ENCODE peak calls at places on chromosomes 2 and 18, in ten cellular contexts. H is astrocyte, X is omental fat pad, G is osteocyte, P is progenitor cell of endocrine pancreas, U is neural crest cell, W is tibial nerve, N is OCI-LY7, R is endothelial cell, B is Peyer's patch. O is an unnamed sample.

GRCh38 chr2:29075894-29076700 is 1.8 kb upstream of the PCARE start:
- DNase-seq in U (peak), R (no peak), H (peak), W (no peak), X (no peak), N (no peak), P (no peak), G (peak), B (no peak), O (peak)

GRCh38 chr18:41881285-41881684 is 73.7 kb upstream of the PIK3C3 start:
- DNase-seq in G (no peak), P (no peak), X (no peak), W (no peak), B (no peak), N (no peak), R (no peak), U (no peak), H (peak), O (peak)

GRCh38 chr2:54206596-54206995 is 49.4 kb downstream of the TSPYL6 start:
- DNase-seq in P (no peak), W (peak), B (no peak), N (peak), G (no peak), U (no peak), H (no peak), R (peak), X (no peak), O (peak)

GRCh38 chr2:109402980-109403840 is 210.6 kb downstream of the SEPTIN10 start:
- DNase-seq in B (no peak), U (no peak), G (no peak), R (no peak), P (no peak), H (no peak), N (no peak), W (no peak), X (no peak), O (no peak)

GRCh38 chr2:68789603-68790002 is 55.0 kb downstream of the ARHGAP25 start:
- DNase-seq in B (peak), G (no peak), R (no peak), X (no peak), U (no peak), H (no peak), W (no peak), N (peak), P (no peak), O (no peak)

GRCh38 chr2:57893347-57893746 is 153.3 kb upstream of the VRK2 start:
- DNase-seq in N (no peak), X (no peak), B (no peak), G (no peak), P (no peak), W (no peak), H (no peak), U (no peak), R (no peak), O (no peak)

GRCh38 chr2:101974663-101975062 is 17.1 kb upstream of the IL1R2 start:
- DNase-seq in X (no peak), U (no peak), P (no peak), R (no peak), H (no peak), N (no peak), B (no peak), G (no peak), W (no peak), O (peak)

GRCh38 chr2:188293601-188294482 is 2.2 kb downstream of the GULP1 start:
- DNase-seq in B (no peak), W (peak), N (no peak), R (peak), H (peak), P (no peak), G (no peak), U (no peak), X (peak), O (peak)

GRCh38 chr2:152056418-152056817 is 42.4 kb downstream of the CACNB4 start:
- DNase-seq in R (no peak), X (no peak), H (no peak), P (no peak), N (no peak), G (no peak), B (no peak), W (no peak), U (no peak), O (peak)

GRCh38 chr18:31143025-31143424 is 19.6 kb downstream of the DSC1 start:
- DNase-seq in B (no peak), P (no peak), U (no peak), N (no peak), R (no peak), W (no peak), H (no peak), X (no peak), G (no peak), O (no peak)

GRCh38 chr2:159030674-159031380 is 62.4 kb downstream of the TANC1 start:
- DNase-seq in B (no peak), H (peak), R (no peak), W (peak), P (no peak), N (no peak), G (no peak), X (no peak), U (peak), O (peak)

GRCh38 chr2:62038980-62039771 is 133.7 kb downstream of the COMMD1 start:
- DNase-seq in R (no peak), W (peak), N (peak), H (peak), U (no peak), P (no peak), G (no peak), X (no peak), B (no peak), O (peak)

GRCh38 chr18:2883137-2883671 is 36.4 kb downstream of the EMILIN2 start:
- DNase-seq in X (no peak), R (no peak), U (no peak), W (no peak), B (peak), G (peak), N (peak), P (no peak), H (no peak), O (no peak)

GRCh38 chr2:3659447-3660432 is 1.7 kb downstream of the ALLC start:
- DNase-seq in W (peak), B (no peak), X (no peak), H (no peak), R (no peak), U (no peak), G (no peak), N (no peak), P (no peak), O (peak)

GRCh38 chr2:234060236-234060635 is 9.7 kb downstream of the SPP2 start:
- DNase-seq in H (no peak), B (no peak), G (no peak), U (no peak), W (no peak), R (no peak), N (no peak), P (no peak), X (no peak), O (no peak)

GRCh38 chr2:150610670-150611279 is 123.3 kb upstream of the RND3 start:
- DNase-seq in R (peak), B (no peak), P (peak), N (peak), H (no peak), W (no peak), X (no peak), G (no peak), U (peak), O (no peak)

GRCh38 chr2:212042562-212042961 is 496.0 kb downstream of the ERBB4 start:
- DNase-seq in U (no peak), H (no peak), N (no peak), G (no peak), B (no peak), R (no peak), W (no peak), P (no peak), X (no peak), O (no peak)

GRCh38 chr2:45821558-45822271 is 170.2 kb downstream of the PRKCE start:
- DNase-seq in R (no peak), X (no peak), P (no peak), N (no peak), B (no peak), W (peak), G (no peak), H (peak), U (no peak), O (peak)

GRCh38 chr2:205902041-205902898 is 183.7 kb downstream of the INO80D start:
- DNase-seq in X (no peak), N (no peak), W (no peak), H (no peak), B (no peak), U (no peak), P (no peak), G (no peak), R (no peak), O (peak)

GRCh38 chr2:236572482-236572881 is 2.9 kb downstream of the ACKR3 start:
- DNase-seq in W (no peak), H (no peak), N (no peak), X (no peak), R (no peak), U (no peak), G (no peak), B (no peak), P (no peak), O (no peak)

GRCh38 chr2:118668431-118669424 is 178.7 kb downstream of the EN1 start:
- DNase-seq in U (no peak), R (no peak), H (peak), N (no peak), P (no peak), X (no peak), W (no peak), G (no peak), B (no peak), O (peak)

GRCh38 chr18:70468861-70469570 is 180.2 kb downstream of the SOCS6 start:
- DNase-seq in R (no peak), X (no peak), H (no peak), P (no peak), B (no peak), U (no peak), G (no peak), W (no peak), N (no peak), O (no peak)
- TF ChIP-seq CTCF in R (no peak), X (no peak), H (no peak), P (no peak), B (no peak), U (no peak), G (no peak), W (no peak), N (no peak), O (no peak)

GRCh38 chr2:78999410-78999809 is 26.1 kb upstream of the REG3G start:
- DNase-seq in H (no peak), U (no peak), B (no peak), N (peak), P (no peak), R (no peak), G (no peak), W (no peak), X (no peak), O (peak)
- TF ChIP-seq CTCF in H (peak), U (peak), B (peak), N (peak), P (peak), R (peak), G (peak), W (no peak), X (no peak), O (peak)

GRCh38 chr18:74328196-74328595 is 12.6 kb downstream of the C18orf63 start:
- DNase-seq in P (no peak), H (no peak), B (no peak), X (no peak), W (no peak), U (no peak), R (no peak), G (no peak), N (no peak), O (peak)

GRCh38 chr18:74333091-74333490 is 17.5 kb downstream of the C18orf63 start:
- DNase-seq in R (no peak), G (no peak), U (no peak), P (no peak), N (no peak), H (no peak), X (no peak), B (no peak), W (no peak), O (no peak)

GRCh38 chr18:74329688-74330205 is 14.1 kb downstream of the C18orf63 start:
- DNase-seq in N (no peak), B (no peak), X (no peak), G (no peak), W (no peak), R (no peak), H (no peak), U (no peak), P (no peak), O (no peak)

GRCh38 chr18:74334242-74334893 is 18.7 kb downstream of the C18orf63 start:
- DNase-seq in N (peak), G (no peak), W (no peak), P (no peak), H (no peak), X (no peak), U (no peak), R (no peak), B (no peak), O (no peak)

GRCh38 chr18:74331404-74331803 is 15.8 kb downstream of the C18orf63 start:
- DNase-seq in H (peak), P (no peak), N (no peak), U (no peak), W (peak), R (no peak), B (no peak), X (no peak), G (no peak), O (peak)
- TF ChIP-seq CTCF in H (peak), P (no peak), N (peak), U (peak), W (peak), R (peak), B (peak), X (no peak), G (peak), O (peak)

GRCh38 chr2:134348239-134348638 is 94.4 kb downstream of the MGAT5 start:
- DNase-seq in B (no peak), W (no peak), H (peak), N (no peak), P (no peak), G (no peak), R (no peak), U (no peak), X (no peak), O (no peak)

GRCh38 chr2:134347756-134348155 is 93.9 kb downstream of the MGAT5 start:
- DNase-seq in U (no peak), G (no peak), H (no peak), B (no peak), W (no peak), P (no peak), X (no peak), R (no peak), N (no peak), O (no peak)

GRCh38 chr2:134354611-134355010 is 100.7 kb downstream of the MGAT5 start:
- DNase-seq in U (no peak), P (no peak), H (no peak), N (no peak), X (no peak), W (no peak), B (no peak), G (no peak), R (no peak), O (no peak)

GRCh38 chr2:134352844-134353243 is 99.0 kb downstream of the MGAT5 start:
- DNase-seq in U (no peak), W (no peak), B (no peak), N (no peak), X (no peak), G (no peak), H (no peak), R (no peak), P (no peak), O (no peak)

DNA sequence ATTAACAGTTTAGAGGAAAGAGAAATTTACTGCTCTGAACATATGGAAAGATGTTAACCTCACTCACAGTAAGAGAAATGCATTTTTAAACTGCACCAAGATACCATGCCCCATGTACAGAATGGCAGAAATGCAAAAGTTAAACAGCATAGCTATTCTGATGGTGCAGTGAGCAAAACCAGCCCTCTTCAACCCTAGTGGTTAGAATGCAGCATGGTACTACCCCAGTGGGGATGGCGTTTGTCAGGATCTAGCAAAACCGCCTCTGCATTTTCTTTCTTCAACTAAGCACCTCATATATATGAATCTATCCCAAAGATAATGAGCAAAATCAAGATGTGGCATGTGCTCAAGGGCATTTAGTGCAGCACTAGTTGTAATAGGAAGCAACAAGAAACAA is 98.0 kb downstream of the MGAT5 start:
- DNase-seq in N (no peak), P (no peak), X (no peak), H (no peak), W (no peak), U (no peak), R (no peak), G (no peak), B (no peak), O (no peak)
- TF ChIP-seq CTCF in N (no peak), P (peak), X (no peak), H (no peak), W (no peak), U (no peak), R (no peak), G (no peak), B (no peak), O (no peak)

DNA sequence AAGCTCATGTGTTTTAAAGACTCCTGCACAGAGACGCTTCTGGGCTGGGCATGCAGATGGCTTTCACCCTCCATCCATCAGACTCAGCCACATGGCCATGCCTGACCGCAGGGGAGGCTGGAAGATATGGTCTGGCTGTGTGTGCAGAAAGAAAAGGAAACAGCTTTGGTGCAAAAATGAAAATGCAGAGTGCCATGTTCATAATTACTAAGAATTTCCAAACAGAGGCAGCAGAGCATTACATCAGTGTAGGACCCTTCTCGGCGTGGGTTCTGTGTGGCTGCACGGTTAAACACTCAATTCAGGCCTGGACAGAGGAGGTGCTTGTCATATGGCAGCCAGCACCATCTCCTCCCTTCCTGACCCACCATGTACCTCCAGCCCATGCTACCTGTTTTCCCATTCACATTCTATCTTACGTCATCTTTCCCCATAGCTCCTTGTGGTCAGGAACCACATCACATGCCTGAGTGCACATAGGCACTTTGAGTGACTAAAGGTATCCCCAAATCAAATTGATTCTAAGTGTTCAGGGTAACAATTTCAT is 200.3 kb upstream of the ID2 start:
- DNase-seq in H (no peak), X (no peak), P (no peak), R (no peak), U (no peak), W (no peak), G (no peak), N (peak), B (no peak), O (no peak)
- TF ChIP-seq CTCF in H (no peak), X (no peak), P (no peak), R (no peak), U (no peak), W (no peak), G (no peak), N (no peak), B (no peak), O (no peak)

DNA sequence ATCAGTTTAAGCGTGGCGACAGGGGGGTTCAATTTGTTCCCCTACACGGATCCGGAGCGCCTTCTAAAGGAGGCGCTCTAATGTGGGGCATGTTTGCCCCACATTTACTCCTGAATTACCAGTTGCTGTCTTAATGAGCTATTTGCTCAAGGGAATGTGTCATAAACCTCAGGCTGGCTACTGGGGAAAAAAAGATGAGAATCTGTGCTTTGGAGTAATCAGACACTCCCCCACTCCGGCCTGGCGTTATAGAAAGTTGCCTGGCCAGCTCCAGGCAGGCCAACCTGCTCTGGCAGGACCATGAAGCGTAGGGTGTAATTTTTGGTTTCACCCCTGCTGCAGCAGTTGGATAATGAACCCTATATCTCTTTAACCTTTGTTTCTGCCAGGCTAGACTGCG is 31.0 kb upstream of the MAP3K20 start:
- DNase-seq in G (no peak), X (no peak), H (no peak), U (no peak), N (no peak), B (no peak), R (no peak), P (no peak), W (no peak), O (peak)
- TF ChIP-seq CTCF in G (no peak), X (no peak), H (no peak), U (no peak), N (no peak), B (no peak), R (no peak), P (no peak), W (no peak), O (no peak)

GRCh38 chr2:127574656-127575055 is 39.2 kb downstream of the MYO7B start:
- DNase-seq in B (peak), R (no peak), X (no peak), G (peak), U (no peak), W (no peak), N (no peak), H (no peak), P (no peak), O (no peak)

GRCh38 chr2:127577208-127577475 is 41.7 kb downstream of the MYO7B start:
- DNase-seq in U (no peak), W (no peak), H (no peak), N (no peak), R (no peak), G (peak), B (no peak), X (no peak), P (no peak), O (no peak)

GRCh38 chr2:127576433-127577207 is 41.1 kb downstream of the MYO7B start:
- DNase-seq in X (no peak), P (no peak), U (no peak), N (no peak), W (peak), R (no peak), G (peak), H (peak), B (peak), O (peak)

GRCh38 chr2:127575185-127575765 is 39.8 kb downstream of the MYO7B start:
- DNase-seq in G (no peak), W (no peak), X (no peak), P (no peak), B (peak), N (peak), H (no peak), R (no peak), U (no peak), O (no peak)

GRCh38 chr2:127575941-127576432 is 40.5 kb downstream of the MYO7B start:
- DNase-seq in G (no peak), N (no peak), P (no peak), B (peak), W (no peak), R (no peak), X (no peak), H (no peak), U (no peak), O (no peak)
- TF ChIP-seq CTCF in G (no peak), N (no peak), P (no peak), B (no peak), W (no peak), R (no peak), X (no peak), H (no peak), U (no peak), O (no peak)

GRCh38 chr2:135258193-135258592 is 206.1 kb downstream of the RAB3GAP1 start:
- DNase-seq in U (no peak), B (no peak), W (no peak), G (no peak), P (no peak), H (no peak), R (no peak), X (no peak), N (peak), O (no peak)
- TF ChIP-seq CTCF in U (no peak), B (no peak), W (no peak), G (no peak), P (no peak), H (no peak), R (no peak), X (no peak), N (peak), O (peak)

DNA sequence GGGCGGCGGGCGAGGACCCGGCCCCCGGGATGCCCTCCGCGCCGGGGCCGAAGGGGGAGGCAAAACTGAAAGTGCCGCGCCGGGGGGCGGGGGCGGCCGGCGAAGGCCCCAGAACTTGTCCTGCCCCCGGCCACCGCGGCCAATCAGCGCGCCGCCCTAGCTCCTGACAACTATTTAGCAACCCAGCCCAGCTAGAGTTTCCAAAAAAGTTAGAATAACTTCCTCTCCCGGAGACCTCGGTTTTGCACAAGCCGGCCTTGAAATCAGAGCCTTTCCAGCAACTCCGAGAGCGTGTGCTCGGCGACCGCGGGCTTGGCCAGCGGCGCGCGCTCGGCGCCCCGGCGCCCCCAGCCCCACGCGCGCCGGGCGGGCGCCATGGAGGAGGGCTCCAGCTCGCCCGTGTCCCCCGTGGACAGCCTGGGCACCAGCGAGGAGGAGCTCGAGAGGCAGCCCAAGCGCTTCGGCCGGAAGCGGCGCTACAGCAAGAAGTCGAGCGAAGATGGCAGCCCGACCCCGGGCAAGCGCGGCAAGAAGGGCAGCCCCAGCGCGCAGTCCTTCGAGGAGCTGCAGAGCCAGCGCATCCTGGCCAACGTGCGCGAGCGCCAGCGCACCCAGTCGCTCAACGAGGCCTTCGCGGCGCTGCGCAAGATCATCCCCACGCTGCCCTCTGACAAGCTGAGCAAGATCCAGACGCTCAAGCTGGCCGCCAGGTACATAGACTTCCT is at the start of gene TWIST2:
- DNase-seq in U (peak), X (no peak), W (peak), R (peak), G (peak), B (peak), H (peak), N (no peak), P (no peak), O (peak)
- TF ChIP-seq CTCF in U (no peak), X (no peak), W (no peak), R (no peak), G (peak), B (no peak), H (no peak), N (no peak), P (no peak), O (no peak)

O was measured in fibroblast of lung.